ENCODE peak calls at places on chromosome X, in nine cellular contexts. T, P, X, B, E, M, L, Y and C are unnamed samples. For H3K9me3, the result is how much of the 10 kb centered on the place peaks cover.

GRCh38 chrX:29662101-29662500 is 553.3 kb upstream of the MAGEB2 start:
- DNase-seq in M (no peak), E (no peak), X (no peak), Y (no peak), L (no peak), T (peak), P (peak), B (no peak), C (no peak)

GRCh38 chrX:5829060-5829459 is 399.6 kb downstream of the NLGN4X start:
- DNase-seq in B (no peak), L (no peak), T (no peak), P (no peak), Y (no peak), M (no peak), E (no peak), X (no peak), C (no peak)

GRCh38 chrX:7334253-7334935 is 186.4 kb upstream of the PUDP start:
- DNase-seq in Y (no peak), P (no peak), E (no peak), L (no peak), M (no peak), B (no peak), X (no peak), T (peak), C (no peak)

GRCh38 chrX:47361538-47362511 is 8.6 kb upstream of the ZNF157 start:
- DNase-seq in E (peak), M (peak), L (peak), X (peak), P (peak), T (peak), B (peak), Y (peak), C (peak)

GRCh38 chrX:74437530-74437929 is 16.2 kb downstream of the SLC16A2 start:
- DNase-seq in Y (no peak), M (no peak), X (no peak), E (no peak), B (no peak), T (no peak), L (no peak), P (no peak), C (no peak)

GRCh38 chrX:77900688-77901087 is 1.4 kb downstream of the COX7B start:
- DNase-seq in T (no peak), P (no peak), X (no peak), Y (no peak), E (no peak), L (no peak), B (no peak), M (no peak), C (no peak)

GRCh38 chrX:42093756-42094155 is 170.4 kb upstream of the CASK start:
- DNase-seq in L (no peak), M (no peak), Y (no peak), E (no peak), B (no peak), T (peak), P (no peak), X (no peak), C (no peak)

GRCh38 chrX:12700745-12701144 is 90.5 kb upstream of the PRPS2 start:
- DNase-seq in L (no peak), X (no peak), E (no peak), T (no peak), P (no peak), M (no peak), B (no peak), Y (no peak), C (no peak)

GRCh38 chrX:129540068-129540653 is at the start of gene OCRL:
- DNase-seq in E (peak), Y (peak), B (peak), L (peak), M (peak), X (no peak), T (peak), P (peak), C (peak)

GRCh38 chrX:119997570-119997969 is 54.0 kb upstream of the NKAP start:
- DNase-seq in B (no peak), Y (no peak), E (no peak), T (no peak), M (no peak), L (no peak), P (no peak), X (no peak), C (no peak)

GRCh38 chrX:131565909-131566308 is 22.0 kb downstream of the OR13H1 start:
- DNase-seq in X (no peak), T (peak), E (no peak), M (no peak), L (no peak), B (no peak), P (peak), Y (no peak), C (no peak)

GRCh38 chrX:130049821-130050220 is 60.5 kb downstream of the ELF4 start:
- DNase-seq in P (no peak), T (no peak), B (peak), M (no peak), X (no peak), E (peak), L (no peak), Y (no peak), C (no peak)

GRCh38 chrX:139293991-139294390 is 236.5 kb upstream of the F9 start:
- DNase-seq in Y (no peak), B (no peak), L (no peak), P (no peak), M (no peak), E (no peak), T (no peak), X (no peak), C (no peak)

GRCh38 chrX:79630033-79631009 is 263.2 kb upstream of the ITM2A start:
- DNase-seq in P (no peak), E (no peak), Y (no peak), T (no peak), B (no peak), L (no peak), X (no peak), M (no peak), C (no peak)

GRCh38 chrX:149962859-149963757 is 24.8 kb upstream of the EOLA2 start:
- DNase-seq in Y (peak), T (peak), B (no peak), P (peak), L (peak), M (no peak), E (peak), X (no peak), C (peak)

GRCh38 chrX:151902813-151903591 is 9.7 kb upstream of the MAGEA4 start:
- DNase-seq in B (peak), P (peak), Y (peak), T (peak), E (peak), M (no peak), L (peak), X (no peak), C (peak)

GRCh38 chrX:16320765-16321355 is 153.6 kb downstream of the MAGEB17 start:
- DNase-seq in E (no peak), B (no peak), L (no peak), X (no peak), T (peak), P (peak), M (no peak), Y (no peak), C (no peak)

GRCh38 chrX:97109730-97110129 is 226.0 kb downstream of the RPA4 start:
- DNase-seq in L (no peak), P (no peak), B (no peak), X (no peak), M (no peak), T (no peak), Y (no peak), E (no peak), C (no peak)

GRCh38 chrX:120549483-120550452 is 11.0 kb downstream of the CUL4B start:
- DNase-seq in B (no peak), Y (no peak), E (peak), L (no peak), P (peak), M (no peak), X (no peak), T (peak), C (peak)

GRCh38 chrX:17456526-17456925 is 81.5 kb downstream of the NHS start:
- DNase-seq in M (no peak), B (no peak), E (no peak), L (no peak), T (no peak), P (no peak), Y (no peak), X (no peak), C (no peak)

GRCh38 chrX:17700976-17701375 is 36.3 kb upstream of the SCML1 start:
- DNase-seq in M (no peak), X (no peak), T (no peak), Y (no peak), L (no peak), E (no peak), B (no peak), P (no peak), C (no peak)

GRCh38 chrX:129788527-129788926 is 8.8 kb downstream of the SASH3 start:
- DNase-seq in M (no peak), X (no peak), L (no peak), B (no peak), E (no peak), P (no peak), T (no peak), Y (no peak), C (no peak)

GRCh38 chrX:69387559-69388487 is 116.3 kb upstream of the NALF2 start:
- DNase-seq in Y (peak), B (peak), E (no peak), X (no peak), T (peak), P (peak), L (peak), M (no peak), C (no peak)

GRCh38 chrX:69136546-69137331 is 28.5 kb downstream of the PJA1 start:
- DNase-seq in X (no peak), M (peak), P (no peak), T (no peak), L (peak), E (no peak), Y (no peak), B (peak), C (no peak)

GRCh38 chrX:8036914-8037313 is 109.7 kb upstream of the PNPLA4 start:
- DNase-seq in T (no peak), M (no peak), B (no peak), E (no peak), Y (no peak), P (no peak), X (no peak), L (no peak), C (no peak)

GRCh38 chrX:66130469-66130868 is 33.6 kb upstream of the HEPH start:
- DNase-seq in M (no peak), Y (no peak), X (no peak), E (no peak), L (no peak), T (no peak), B (no peak), P (no peak), C (no peak)

GRCh38 chrX:12984629-12985303 is 9.9 kb downstream of the TMSB4X start:
- DNase-seq in T (peak), B (no peak), E (no peak), X (no peak), L (no peak), Y (peak), P (peak), M (no peak), C (no peak)

DNA sequence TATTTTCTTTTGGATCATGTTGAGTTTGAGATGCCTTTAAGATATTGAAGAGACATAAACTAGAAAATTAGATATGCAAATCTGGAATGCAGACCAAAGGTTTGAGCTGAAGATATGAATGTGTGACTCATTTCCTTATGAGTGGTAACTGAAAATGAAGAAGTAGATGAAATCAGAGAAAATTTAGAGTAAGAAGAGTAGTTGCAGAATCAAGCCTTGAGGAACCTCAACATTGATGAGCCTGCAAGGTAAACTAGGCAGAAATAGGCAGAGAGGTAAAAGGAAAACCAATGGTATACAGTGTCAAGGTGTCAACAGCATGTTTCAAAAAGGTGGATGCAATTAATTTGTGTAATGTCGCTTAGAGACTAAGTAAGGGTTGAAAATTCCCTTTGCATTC is 142.8 kb downstream of the MOSPD2 start:
- DNase-seq in B (no peak), M (no peak), Y (no peak), X (no peak), T (peak), L (no peak), E (no peak), P (no peak), C (no peak)
- H3K4me3 ChIP-seq in B (no peak), M (no peak), Y (no peak), X (no peak), T (no peak), L (no peak), E (no peak), P (no peak), C (no peak)

GRCh38 chrX:10125248-10125615 is 31.5 kb upstream of the CLCN4 start:
- DNase-seq in E (no peak), B (no peak), P (no peak), T (no peak), L (no peak), Y (no peak), X (no peak), M (no peak), C (no peak)
- H3K9me3 ChIP-seq in E (under half), B (under half), P (under half), T (under half), L (under half), Y (under half), X (under half), M (under half), C (under half)

GRCh38 chrX:110418857-110419249 is 60.2 kb downstream of the RTL9 start:
- DNase-seq in L (no peak), B (no peak), P (no peak), Y (no peak), T (peak), E (no peak), M (no peak), X (no peak), C (no peak)
- H3K4me3 ChIP-seq in L (no peak), B (no peak), P (no peak), Y (no peak), T (peak), E (no peak), M (no peak), X (no peak), C (no peak)

GRCh38 chrX:153462291-153462690 is 8.1 kb downstream of the HAUS7 start:
- DNase-seq in P (no peak), B (no peak), M (no peak), X (no peak), T (no peak), L (no peak), Y (no peak), E (no peak), C (no peak)

GRCh38 chrX:153457827-153458466 is 12.1 kb upstream of the TREX2 start:
- DNase-seq in L (no peak), E (no peak), T (no peak), P (no peak), M (peak), B (no peak), X (no peak), Y (no peak), C (no peak)

GRCh38 chrX:153457136-153457825 is 11.4 kb upstream of the TREX2 start:
- DNase-seq in B (no peak), E (no peak), L (no peak), M (peak), Y (no peak), X (no peak), P (no peak), T (no peak), C (no peak)

GRCh38 chrX:153460826-153461225 is 9.6 kb downstream of the HAUS7 start:
- DNase-seq in L (peak), X (no peak), P (peak), B (no peak), E (no peak), T (peak), Y (peak), M (peak), C (peak)

GRCh38 chrX:153459976-153460375 is 10.4 kb downstream of the HAUS7 start:
- DNase-seq in T (peak), L (no peak), X (no peak), P (no peak), Y (no peak), E (no peak), M (peak), B (no peak), C (no peak)
- H3K9me3 ChIP-seq in T (under half), L (under half), X (under half), P (under half), Y (under half), E (under half), M (under half), B (under half), C (under half)

GRCh38 chrX:57519578-57520118 is 72.2 kb upstream of the ZXDB start:
- DNase-seq in M (no peak), Y (no peak), P (no peak), X (no peak), L (no peak), E (no peak), B (no peak), T (no peak), C (no peak)
- H3K4me3 ChIP-seq in M (no peak), Y (no peak), P (no peak), X (no peak), L (no peak), E (no peak), B (no peak), T (no peak), C (no peak)

GRCh38 chrX:574355-574754 is 56.2 kb upstream of the SHOX start:
- DNase-seq in M (no peak), L (no peak), X (no peak), B (no peak), E (no peak), Y (no peak), P (no peak), T (no peak), C (no peak)

GRCh38 chrX:576904-577303 is 53.7 kb upstream of the SHOX start:
- DNase-seq in M (no peak), Y (no peak), B (no peak), X (no peak), T (no peak), L (no peak), P (no peak), E (no peak), C (no peak)

GRCh38 chrX:580020-580419 is 50.6 kb upstream of the SHOX start:
- DNase-seq in L (no peak), X (no peak), B (no peak), P (peak), E (no peak), M (no peak), T (no peak), Y (no peak), C (no peak)

GRCh38 chrX:572490-573124 is 58.0 kb upstream of the SHOX start:
- DNase-seq in P (no peak), E (no peak), B (no peak), T (no peak), L (no peak), X (no peak), Y (no peak), M (no peak), C (no peak)

GRCh38 chrX:574830-575229 is 55.8 kb upstream of the SHOX start:
- DNase-seq in P (no peak), E (no peak), Y (no peak), X (no peak), M (no peak), T (no peak), B (no peak), L (no peak), C (no peak)
- H3K9me3 ChIP-seq in P (under half), E (under half), Y (under half), X (under half), M (under half), T (under half), B (under half), L (under half), C (under half)

GRCh38 chrX:110786486-110786885 is 9.1 kb downstream of the CHRDL1 start:
- DNase-seq in M (no peak), T (peak), L (no peak), P (no peak), X (no peak), B (no peak), E (no peak), Y (no peak), C (no peak)
- H3K4me3 ChIP-seq in M (no peak), T (no peak), L (no peak), P (no peak), X (no peak), B (no peak), E (no peak), Y (no peak), C (no peak)

GRCh38 chrX:155745792-155746191 is 133.0 kb upstream of the TMLHE start:
- DNase-seq in E (no peak), P (peak), T (peak), Y (peak), B (no peak), X (no peak), L (peak), M (no peak), C (peak)
- H3K9me3 ChIP-seq in E (under half), P (under half), T (under half), Y (under half), B (under half), X (under half), L (under half), M (under half), C (under half)

GRCh38 chrX:27439771-27440170 is 23.4 kb downstream of the PPP4R3C start:
- DNase-seq in Y (no peak), L (no peak), T (no peak), X (no peak), M (no peak), E (no peak), B (no peak), P (no peak), C (no peak)

GRCh38 chrX:27438937-27439336 is 24.2 kb downstream of the PPP4R3C start:
- DNase-seq in T (no peak), M (no peak), L (no peak), P (no peak), B (no peak), E (no peak), Y (no peak), X (no peak), C (no peak)

GRCh38 chrX:27435031-27435430 is 28.1 kb downstream of the PPP4R3C start:
- DNase-seq in Y (no peak), T (no peak), E (no peak), M (no peak), X (no peak), P (no peak), L (no peak), B (no peak), C (no peak)
- H3K4me3 ChIP-seq in Y (no peak), T (no peak), E (no peak), M (no peak), X (no peak), P (no peak), L (no peak), B (no peak), C (no peak)